ENCODE peak calls at places on chromosomes 2 and 18, in ten cellular contexts. Z, D, Q, R, O, F, E, A, I and W are unnamed samples.

GRCh38 chr2:182870227-182870626 is 3.8 kb upstream of the FRZB start:
- DNase-seq in E (peak), R (no peak), A (no peak), Z (peak), D (no peak), F (peak), Q (no peak), O (no peak), I (no peak), W (no peak)

GRCh38 chr2:197931661-197932312 is 127.4 kb downstream of the PLCL1 start:
- DNase-seq in I (no peak), R (no peak), D (no peak), A (no peak), Q (no peak), F (no peak), O (no peak), Z (no peak), E (no peak), W (no peak)

GRCh38 chr18:37383789-37384151 is 181.8 kb downstream of the CELF4 start:
- DNase-seq in O (no peak), D (no peak), A (no peak), R (no peak), E (no peak), I (no peak), Z (no peak), F (no peak), Q (no peak), W (no peak)

GRCh38 chr2:45946023-45946422 is 294.5 kb downstream of the PRKCE start:
- DNase-seq in Q (no peak), Z (no peak), F (no peak), O (no peak), A (no peak), E (no peak), D (no peak), R (no peak), I (no peak), W (no peak)

GRCh38 chr2:8525582-8526402 is 156.1 kb upstream of the ID2 start:
- DNase-seq in D (peak), F (peak), Z (peak), O (no peak), R (no peak), E (no peak), Q (no peak), A (no peak), I (no peak), W (no peak)

GRCh38 chr2:156907806-156908205 is 349.7 kb upstream of the GALNT5 start:
- DNase-seq in A (no peak), O (no peak), Q (no peak), F (no peak), E (no peak), Z (no peak), D (no peak), R (no peak), I (no peak), W (no peak)

GRCh38 chr2:167406558-167406957 is 518.3 kb downstream of the XIRP2 start:
- DNase-seq in I (no peak), D (no peak), Q (no peak), Z (peak), A (no peak), O (no peak), R (no peak), E (no peak), F (no peak), W (no peak)

GRCh38 chr18:13455470-13455869 is 236.9 kb downstream of the LDLRAD4 start:
- DNase-seq in R (no peak), O (no peak), E (peak), Q (no peak), F (no peak), A (no peak), D (no peak), I (no peak), Z (no peak), W (no peak)

GRCh38 chr2:183035954-183036669 is 2.1 kb downstream of the NCKAP1 start:
- DNase-seq in F (peak), I (no peak), D (no peak), A (no peak), O (no peak), Q (no peak), E (no peak), Z (peak), R (no peak), W (no peak)

GRCh38 chr2:73503992-73504570 is 118.4 kb downstream of the ALMS1 start:
- DNase-seq in R (no peak), Z (no peak), Q (no peak), A (no peak), D (no peak), I (no peak), F (no peak), E (no peak), O (no peak), W (no peak)

GRCh38 chr2:138029238-138029637 is 65.0 kb downstream of the HNMT start:
- DNase-seq in E (no peak), A (no peak), F (no peak), Z (no peak), I (no peak), R (no peak), Q (no peak), D (no peak), O (no peak), W (no peak)

GRCh38 chr2:46381263-46381849 is 84.1 kb downstream of the EPAS1 start:
- DNase-seq in O (no peak), Q (no peak), Z (no peak), A (no peak), D (no peak), E (peak), I (no peak), R (no peak), F (no peak), W (no peak)

GRCh38 chr2:171810409-171810993 is 83.5 kb downstream of the SLC25A12 start:
- DNase-seq in F (no peak), O (peak), Q (no peak), Z (no peak), D (no peak), E (no peak), R (no peak), A (no peak), I (no peak), W (no peak)